ENCODE peak calls at places on chromosome 18, in five cellular contexts. I is ovary, S is fibroblast of lung, H is mesendoderm, U is A549. B is an unnamed sample.

GRCh38 chr18:76658627-76659026 is 163.6 kb upstream of the ZNF516 start:
- DNase-seq in U (peak), I (no peak), S (no peak), H (peak), B (no peak)

GRCh38 chr18:77622009-77622692 is 372.5 kb downstream of the GALR1 start:
- DNase-seq in S (no peak), U (no peak), H (no peak), I (peak), B (no peak)

GRCh38 chr18:6205706-6206105 is 209.0 kb downstream of the L3MBTL4 start:
- DNase-seq in S (peak), U (no peak), H (no peak), I (no peak), B (no peak)

GRCh38 chr18:23523429-23524212 is 20.3 kb downstream of the RMC1 start:
- DNase-seq in H (no peak), S (no peak), U (no peak), I (no peak), B (no peak)

GRCh38 chr18:27871731-27872130 is 305.2 kb downstream of the CDH2 start:
- DNase-seq in H (no peak), S (no peak), I (no peak), U (no peak), B (no peak)

GRCh38 chr18:22734812-22735627 is 198.1 kb upstream of the RBBP8 start:
- DNase-seq in H (no peak), U (no peak), S (peak), I (no peak), B (no peak)

GRCh38 chr18:44819944-44820510 is 139.3 kb downstream of the SETBP1 start:
- DNase-seq in S (no peak), H (peak), U (no peak), I (no peak), B (no peak)

GRCh38 chr18:6478111-6478510 is 63.4 kb upstream of the L3MBTL4 start:
- DNase-seq in H (no peak), U (no peak), S (no peak), I (no peak), B (no peak)

GRCh38 chr18:44149706-44150105 is 531.0 kb upstream of the SETBP1 start:
- DNase-seq in S (peak), I (no peak), U (no peak), H (no peak), B (peak)

GRCh38 chr18:36590621-36591580 is 237.9 kb downstream of the TPGS2 start:
- DNase-seq in S (no peak), I (no peak), H (no peak), U (no peak), B (peak)

GRCh38 chr18:58098706-58099105 is 54.7 kb downstream of the NEDD4L start:
- DNase-seq in S (no peak), U (no peak), H (no peak), I (no peak), B (no peak)

GRCh38 chr18:58096658-58097057 is 52.6 kb downstream of the NEDD4L start:
- DNase-seq in S (no peak), U (no peak), I (no peak), H (no peak), B (no peak)

GRCh38 chr18:58095655-58096054 is 51.6 kb downstream of the NEDD4L start:
- DNase-seq in S (no peak), U (no peak), H (no peak), I (peak), B (no peak)

GRCh38 chr18:58097127-58097906 is 53.3 kb downstream of the NEDD4L start:
- DNase-seq in U (no peak), I (no peak), H (peak), S (no peak), B (no peak)

GRCh38 chr18:58097907-58098166 is 53.8 kb downstream of the NEDD4L start:
- DNase-seq in U (no peak), I (no peak), S (no peak), H (no peak), B (no peak)
- H3K27ac ChIP-seq in U (no peak), I (no peak), S (no peak), H (no peak), B (no peak)

GRCh38 chr18:48943333-48943732 is 7.4 kb downstream of the SMAD7 start:
- DNase-seq in H (no peak), I (no peak), S (no peak), U (no peak), B (no peak)
- H3K27ac ChIP-seq in H (no peak), I (no peak), S (peak), U (peak), B (peak)

GRCh38 chr18:75071484-75071785 is 137.5 kb downstream of the PTGR3 start:
- DNase-seq in I (no peak), H (no peak), U (no peak), S (no peak), B (no peak)
- H3K27ac ChIP-seq in I (no peak), H (no peak), U (peak), S (no peak), B (peak)

DNA sequence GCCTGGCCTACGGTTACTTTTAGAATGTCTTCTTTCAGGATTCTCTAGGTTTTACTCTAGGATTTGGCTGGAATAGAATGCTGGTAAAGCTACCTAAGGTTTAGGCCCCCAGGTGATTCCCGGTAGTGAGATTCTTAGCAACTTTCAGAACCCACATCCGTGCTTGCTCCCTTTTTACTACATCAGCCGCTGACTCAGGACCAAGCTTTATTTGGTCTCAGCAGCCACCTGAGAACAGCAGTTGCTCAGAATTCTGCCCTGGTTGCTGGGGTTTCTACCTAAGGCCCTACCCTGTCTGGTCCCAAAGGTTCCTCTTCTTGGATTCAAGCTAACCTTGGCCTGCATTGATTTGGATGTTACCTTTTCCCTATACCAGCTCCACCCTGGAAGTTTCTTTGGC is 36.1 kb upstream of the NDUFV2 start:
- DNase-seq in I (no peak), U (no peak), H (no peak), S (no peak), B (no peak)
- H3K27ac ChIP-seq in I (no peak), U (no peak), H (no peak), S (no peak), B (no peak)

DNA sequence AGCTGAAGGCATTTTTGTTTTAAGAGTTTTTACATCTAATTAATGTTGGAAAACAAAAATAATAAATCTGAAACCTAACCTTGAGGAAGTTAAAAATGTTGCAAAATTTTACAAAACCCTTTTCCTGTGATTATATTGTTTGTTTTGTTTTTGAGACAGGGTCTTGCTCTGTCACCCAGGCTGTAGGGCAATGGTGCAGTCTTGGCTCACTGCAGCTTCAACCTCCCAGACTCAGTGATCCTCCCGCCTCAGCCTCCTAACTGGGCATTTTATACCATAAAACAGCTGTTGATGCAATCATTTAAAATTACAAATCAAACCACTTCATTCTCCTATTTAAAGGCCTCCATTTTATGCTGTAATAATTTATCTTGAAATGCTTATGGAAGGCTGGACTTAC is 1.7 kb upstream of the ZNF24 start:
- DNase-seq in I (no peak), H (no peak), S (no peak), U (no peak), B (no peak)
- H3K27ac ChIP-seq in I (no peak), H (no peak), S (no peak), U (no peak), B (no peak)

DNA sequence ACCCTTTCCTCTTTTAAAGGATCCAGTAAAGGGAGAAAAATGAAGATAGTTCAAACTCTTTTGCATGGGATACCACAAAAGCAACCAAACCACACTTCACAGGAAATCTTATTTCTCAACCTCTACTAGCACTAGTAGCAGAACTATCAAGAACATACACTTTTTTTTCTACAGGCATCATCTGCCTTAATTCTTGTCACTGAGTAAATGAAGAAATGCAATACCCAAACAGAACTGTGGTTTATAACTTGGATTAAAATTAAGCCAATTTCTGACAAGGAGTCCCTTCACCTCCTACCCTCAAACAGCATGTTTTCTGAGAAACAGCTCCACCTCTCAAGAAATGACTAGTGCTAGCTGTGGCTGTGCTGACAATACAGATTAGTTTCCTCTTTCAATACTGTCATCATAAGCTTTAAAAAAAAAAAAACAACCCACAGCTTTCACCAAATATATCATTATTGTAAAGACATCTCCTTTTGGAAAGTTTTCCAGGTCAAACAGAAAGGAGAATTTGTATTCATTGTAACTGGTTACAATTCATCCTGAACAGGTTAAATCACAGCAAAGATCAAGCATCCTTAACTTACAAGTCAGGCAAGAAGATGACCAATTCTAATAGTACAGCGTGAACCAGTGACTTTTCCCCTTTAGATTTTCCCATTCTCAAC is 44.4 kb downstream of the PTPN2 start:
- DNase-seq in S (no peak), U (no peak), H (no peak), I (no peak), B (no peak)
- H3K27ac ChIP-seq in S (peak), U (peak), H (no peak), I (no peak), B (no peak)

DNA sequence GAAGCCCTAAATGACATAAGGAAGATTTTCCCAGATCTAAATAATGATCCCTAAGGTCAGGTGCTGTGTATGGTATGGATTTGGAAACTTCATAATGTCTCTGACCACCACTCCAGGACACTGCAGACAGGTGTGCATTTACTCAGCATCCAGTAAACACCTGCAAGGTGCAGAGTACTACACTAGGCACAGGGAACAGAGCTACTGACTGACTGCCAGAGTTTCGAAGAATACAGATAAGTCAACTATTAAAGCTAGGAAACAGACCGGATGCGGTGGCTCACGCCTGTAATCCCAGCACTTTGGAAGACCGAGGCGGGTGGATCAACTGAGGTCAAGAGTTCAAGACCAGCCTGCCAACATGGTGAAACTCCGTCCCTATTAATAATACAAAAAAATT is 65.0 kb downstream of the ATP8B1 start:
- DNase-seq in U (no peak), S (no peak), I (no peak), H (no peak), B (no peak)
- H3K27ac ChIP-seq in U (peak), S (peak), I (no peak), H (no peak), B (peak)

B was measured in RWPE1.